ENCODE peak calls at places on chromosome 22, in ten cellular contexts. X is transverse colon, L is thyroid gland, C is cardiac muscle cell, Y is kidney epithelial cell, S is tibial artery, F is IMR-90, V is left ventricle myocardium inferior, G is lower lobe of right lung, B is tibial nerve. H is an unnamed sample.

GRCh38 chr22:31238057-31238456 is 26.0 kb downstream of the LIMK2 start:
- DNase-seq in X (no peak), L (no peak), C (no peak), Y (no peak), S (no peak), F (no peak), V (no peak), G (no peak), B (no peak), H (no peak)

GRCh38 chr22:32836286-32836859 is 34.9 kb downstream of the TIMP3 start:
- DNase-seq in X (no peak), L (no peak), C (no peak), Y (no peak), S (no peak), F (peak; percentile 22), V (no peak), G (no peak), B (no peak), H (no peak)

GRCh38 chr22:38953577-38954413 is 3.6 kb upstream of the APOBEC3A start:
- DNase-seq in X (peak; percentile 75), L (no peak), C (no peak), Y (no peak), S (no peak), F (no peak), V (no peak), G (no peak), B (no peak), H (no peak)

GRCh38 chr22:26409705-26410376 is 19.2 kb upstream of the ASPHD2 start:
- DNase-seq in X (no peak), L (no peak), C (no peak), Y (no peak), S (no peak), F (no peak), V (no peak), G (no peak), B (no peak), H (no peak)

GRCh38 chr22:43993072-43993760 is 30.9 kb upstream of the PARVB start:
- DNase-seq in X (peak; percentile 51), L (peak; percentile 49), C (peak; percentile 77), Y (no peak), S (peak; percentile 32), F (peak; percentile 64), V (peak; percentile 45), G (peak; percentile 52), B (no peak), H (no peak)

GRCh38 chr22:43293661-43294392 is 49.3 kb downstream of the SCUBE1 start:
- DNase-seq in X (peak; percentile 79), L (no peak), C (no peak), Y (no peak), S (no peak), F (peak; percentile 60), V (no peak), G (peak; percentile 76), B (peak; percentile 79), H (no peak)

GRCh38 chr22:27424319-27424718 is 377.2 kb downstream of the MN1 start:
- DNase-seq in X (no peak), L (no peak), C (no peak), Y (no peak), S (no peak), F (peak; percentile 6), V (no peak), G (no peak), B (no peak), H (no peak)

GRCh38 chr22:41217553-41218157 is 12.5 kb downstream of the L3MBTL2 start:
- DNase-seq in X (peak; percentile 56), L (no peak), C (no peak), Y (no peak), S (peak; percentile 64), F (peak; percentile 92), V (peak; percentile 80), G (peak; percentile 85), B (peak; percentile 58), H (peak; percentile 51)

GRCh38 chr22:31055322-31056159 is 25.6 kb upstream of the SMTN start:
- DNase-seq in X (peak; percentile 82), L (peak; percentile 91), C (peak; percentile 69), Y (peak; percentile 88), S (peak; percentile 92), F (peak; percentile 99), V (peak; percentile 85), G (peak; percentile 92), B (peak; percentile 77), H (peak; percentile 91)

GRCh38 chr22:42913874-42914510 is 56.9 kb upstream of the ARFGAP3 start:
- DNase-seq in X (no peak), L (no peak), C (no peak), Y (no peak), S (no peak), F (no peak), V (no peak), G (no peak), B (no peak), H (no peak)

GRCh38 chr22:34243023-34243422 is 322.7 kb upstream of the LARGE1 start:
- DNase-seq in X (no peak), L (no peak), C (no peak), Y (no peak), S (no peak), F (no peak), V (peak; percentile 24), G (no peak), B (no peak), H (no peak)

GRCh38 chr22:28129319-28129962 is 210.4 kb upstream of the PITPNB start:
- DNase-seq in X (no peak), L (peak; percentile 16), C (no peak), Y (no peak), S (no peak), F (no peak), V (no peak), G (no peak), B (no peak), H (no peak)

GRCh38 chr22:37887610-37888378 is 18.3 kb upstream of the MICALL1 start:
- DNase-seq in X (no peak), L (peak; percentile 69), C (peak; percentile 53), Y (no peak), S (peak; percentile 60), F (peak; percentile 65), V (no peak), G (no peak), B (no peak), H (peak; percentile 67)

DNA sequence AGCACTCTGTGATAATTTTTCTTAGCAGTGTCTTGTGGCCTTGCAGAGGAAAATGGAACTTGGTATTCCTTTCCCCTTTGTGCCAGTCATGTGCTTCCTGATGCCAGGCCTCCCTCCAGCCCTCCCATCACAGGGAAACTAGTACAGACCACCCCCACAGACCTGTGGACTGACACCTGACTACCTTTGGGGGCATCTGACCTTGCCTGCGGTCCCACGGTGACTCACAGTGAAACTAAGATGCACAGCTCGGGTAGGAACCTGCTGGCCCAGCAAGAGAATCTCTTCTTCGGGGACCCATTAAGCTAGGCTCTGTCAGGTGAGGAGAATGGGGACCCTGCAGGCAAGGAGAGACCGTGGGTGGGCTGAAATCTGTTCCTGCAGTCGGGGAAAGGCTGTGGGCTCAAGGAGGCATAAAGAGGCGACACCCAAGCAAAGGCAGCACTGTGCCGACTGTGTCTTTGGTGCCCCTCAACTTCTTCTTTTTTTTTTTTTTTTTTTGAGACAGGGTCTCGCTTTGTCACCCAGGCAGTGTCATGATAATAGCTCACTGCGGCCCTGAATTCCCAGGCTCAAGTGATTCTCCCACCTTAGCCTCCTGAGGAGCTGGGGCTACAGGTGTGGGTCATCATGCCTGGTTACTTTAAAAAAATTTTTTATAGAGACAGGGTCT is 20.9 kb upstream of the PEX26 start:
- DNase-seq in X (peak; percentile 50), L (no peak), C (no peak), Y (no peak), S (no peak), F (no peak), V (no peak), G (no peak), B (no peak), H (no peak)
- TF ChIP-seq CTCF in X (no peak), L (no peak), C (no peak), Y (no peak), S (no peak), F (no peak), V (no peak), G (no peak), B (no peak), H (no peak)

DNA sequence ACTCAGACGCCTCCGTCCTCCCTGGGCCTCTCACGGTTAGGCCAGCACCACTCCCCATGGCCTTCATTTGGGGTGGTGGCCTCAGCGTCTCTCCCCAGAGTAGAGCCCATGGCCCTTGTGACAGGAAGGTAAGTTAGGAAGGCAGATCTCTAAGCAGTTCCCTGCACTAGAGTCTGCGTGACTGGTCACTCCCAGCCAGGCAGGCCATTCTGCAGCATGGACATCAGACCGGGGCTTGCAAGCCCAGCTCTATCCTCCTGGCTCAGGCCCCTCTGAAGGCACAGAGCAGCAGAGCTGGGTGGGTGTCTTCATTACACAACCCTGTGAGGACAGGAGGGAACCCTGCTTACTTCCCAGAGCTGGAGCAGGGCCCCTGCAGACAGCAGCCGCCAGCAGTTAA is 77.4 kb downstream of the PIWIL3 start:
- DNase-seq in X (no peak), L (no peak), C (no peak), Y (no peak), S (no peak), F (no peak), V (no peak), G (no peak), B (no peak), H (no peak)
- H3K4me3 ChIP-seq in X (no peak overlapping the region), L (no peak overlapping the region), C (no peak overlapping the region), Y (no peak overlapping the region), S (no peak overlapping the region), F (no peak overlapping the region), V (no peak overlapping the region), G (no peak overlapping the region), B (no peak overlapping the region), H (no peak overlapping the region)

GRCh38 chr22:20268350-20269012 is 363 bp upstream of the RTN4R start:
- DNase-seq in X (peak; percentile 68), L (peak; percentile 77), C (peak; percentile 80), Y (no peak), S (no peak), F (peak; percentile 19), V (peak; percentile 56), G (peak; percentile 75), B (no peak), H (no peak)
- TF ChIP-seq CTCF in X (peak; percentile 69), L (peak; percentile 94), C (peak; percentile 62), Y (no peak), S (peak; percentile 84), F (peak; percentile 87), V (peak; percentile 74), G (peak; percentile 62), B (peak; percentile 89), H (peak; percentile 79)

GRCh38 chr22:49689858-49690257 is 137.8 kb downstream of the BRD1 start:
- DNase-seq in X (no peak), L (no peak), C (no peak), Y (no peak), S (no peak), F (no peak), V (no peak), G (no peak), B (no peak), H (no peak)

GRCh38 chr22:49687786-49688515 is 139.7 kb downstream of the BRD1 start:
- DNase-seq in X (no peak), L (no peak), C (no peak), Y (no peak), S (no peak), F (no peak), V (no peak), G (no peak), B (no peak), H (no peak)

GRCh38 chr22:49688516-49689254 is 139.0 kb downstream of the BRD1 start:
- DNase-seq in X (no peak), L (no peak), C (no peak), Y (no peak), S (no peak), F (no peak), V (no peak), G (no peak), B (no peak), H (no peak)

GRCh38 chr22:49690454-49690853 is 137.2 kb downstream of the BRD1 start:
- DNase-seq in X (no peak), L (no peak), C (no peak), Y (no peak), S (no peak), F (no peak), V (no peak), G (no peak), B (no peak), H (no peak)

GRCh38 chr22:49689255-49689770 is 138.4 kb downstream of the BRD1 start:
- DNase-seq in X (no peak), L (no peak), C (no peak), Y (no peak), S (no peak), F (no peak), V (no peak), G (no peak), B (no peak), H (no peak)
- H3K4me3 ChIP-seq in X (no peak overlapping the region), L (no peak overlapping the region), C (no peak overlapping the region), Y (no peak overlapping the region), S (no peak overlapping the region), F (no peak overlapping the region), V (no peak overlapping the region), G (no peak overlapping the region), B (no peak overlapping the region), H (no peak overlapping the region)